ENCODE peak calls at places on chromosomes 12 and 14, in seven cellular contexts. W, I, K, U, Q, H and O are unnamed samples.

GRCh38 chr14:55265197-55265596 is 6.0 kb upstream of the FBXO34 start:
- DNase-seq in W (no peak), I (no peak), K (no peak), U (no peak), Q (no peak), H (peak; percentile 24), O (no peak)

GRCh38 chr14:101454229-101454628 is 107.1 kb upstream of the DIO3 start:
- DNase-seq in W (no peak), I (no peak), K (no peak), U (no peak), Q (no peak), H (no peak), O (no peak)

GRCh38 chr14:81169711-81170103 is 51.1 kb downstream of the GTF2A1 start:
- DNase-seq in W (no peak), I (peak; percentile 32), K (no peak), U (no peak), Q (no peak), H (no peak), O (peak; percentile 17)

GRCh38 chr14:98893675-98894074 is 378.3 kb downstream of the BCL11B start:
- DNase-seq in W (no peak), I (no peak), K (no peak), U (no peak), Q (no peak), H (no peak), O (no peak)

GRCh38 chr12:39723831-39724230 is 104.2 kb upstream of the ABCD2 start:
- DNase-seq in W (no peak), I (no peak), K (no peak), U (no peak), Q (no peak), H (no peak), O (no peak)

GRCh38 chr14:76603713-76604112 is 157.6 kb upstream of the VASH1 start:
- DNase-seq in W (no peak), I (no peak), K (no peak), U (no peak), Q (no peak), H (no peak), O (no peak)

GRCh38 chr14:54564071-54564798 is 2.7 kb upstream of the SAMD4A start:
- DNase-seq in W (peak; percentile 15), I (peak; percentile 33), K (no peak), U (no peak), Q (no peak), H (peak; percentile 36), O (peak; percentile 24)

GRCh38 chr12:3725267-3726115 is 27.4 kb downstream of the CRACR2A start:
- DNase-seq in W (no peak), I (no peak), K (no peak), U (no peak), Q (no peak), H (no peak), O (no peak)

GRCh38 chr14:64421166-64421565 is 33.0 kb downstream of the MTHFD1 start:
- DNase-seq in W (no peak), I (no peak), K (no peak), U (no peak), Q (no peak), H (no peak), O (no peak)

GRCh38 chr14:87615822-87616679 is 376.9 kb downstream of the GALC start:
- DNase-seq in W (peak; percentile 49), I (peak; percentile 38), K (peak; percentile 36), U (no peak), Q (peak; percentile 0), H (peak; percentile 44), O (peak; percentile 80)

GRCh38 chr14:102610968-102611811 is 18.7 kb downstream of the RCOR1 start:
- DNase-seq in W (no peak), I (no peak), K (no peak), U (peak; percentile 48), Q (no peak), H (no peak), O (no peak)

GRCh38 chr12:51000245-51000644 is 25.9 kb downstream of the SLC11A2 start:
- DNase-seq in W (no peak), I (no peak), K (no peak), U (no peak), Q (no peak), H (no peak), O (no peak)

GRCh38 chr12:94795520-94795919 is 145.2 kb upstream of the TMCC3 start:
- DNase-seq in W (no peak), I (no peak), K (no peak), U (no peak), Q (peak; percentile 63), H (no peak), O (no peak)

GRCh38 chr12:52992699-52993557 is 13.3 kb upstream of the EIF4B start:
- DNase-seq in W (peak; percentile 65), I (no peak), K (no peak), U (no peak), Q (peak; percentile 80), H (peak; percentile 99), O (no peak)

GRCh38 chr12:76236640-76237039 is 111.6 kb downstream of the BBS10 start:
- DNase-seq in W (no peak), I (no peak), K (no peak), U (no peak), Q (peak; percentile 58), H (peak; percentile 12), O (no peak)

GRCh38 chr12:65313704-65314317 is 35.3 kb downstream of the MSRB3 start:
- DNase-seq in W (no peak), I (no peak), K (no peak), U (no peak), Q (peak; percentile 33), H (peak; percentile 28), O (peak; percentile 49)

GRCh38 chr12:118377005-118377890 is 893 bp downstream of the SUDS3 start:
- DNase-seq in W (no peak), I (peak; percentile 23), K (no peak), U (no peak), Q (no peak), H (no peak), O (no peak)

GRCh38 chr12:13173537-13173936 is 23.0 kb upstream of the EMP1 start:
- DNase-seq in W (no peak), I (no peak), K (no peak), U (peak; percentile 80), Q (peak; percentile 72), H (no peak), O (no peak)
- TF ChIP-seq JUND in W (no peak), I (no peak), K (no peak), U (no peak), Q (peak; percentile 67), H (no peak), O (no peak)

GRCh38 chr14:66174453-66174891 is 311.7 kb upstream of the CCDC196 start:
- DNase-seq in W (no peak), I (no peak), K (no peak), U (no peak), Q (no peak), H (no peak), O (no peak)
- TF ChIP-seq JUND in W (no peak), I (no peak), K (no peak), U (no peak), Q (no peak), H (no peak), O (no peak)

DNA sequence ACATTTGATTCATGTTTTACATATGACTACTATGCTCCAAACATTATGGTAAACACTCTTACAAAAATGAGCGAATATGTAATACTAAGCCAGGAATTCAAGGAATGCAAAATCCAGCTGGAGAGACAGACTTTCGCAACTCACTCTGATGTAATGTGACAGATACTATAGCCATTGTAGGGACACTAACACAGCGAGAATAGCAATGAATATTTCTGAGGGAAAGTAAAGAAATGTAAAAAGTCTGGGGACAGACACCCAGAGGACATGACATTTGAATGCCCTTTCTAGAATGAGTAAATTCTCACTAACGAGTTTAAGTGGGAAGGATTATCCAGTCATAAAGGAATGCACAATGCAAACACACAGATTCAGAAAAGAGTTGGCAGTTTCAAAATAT is 121.9 kb downstream of the PIK3C2G start:
- DNase-seq in W (no peak), I (no peak), K (no peak), U (no peak), Q (no peak), H (peak; percentile 67), O (peak; percentile 37)
- TF ChIP-seq JUND in W (no peak), I (peak; percentile 78), K (no peak), U (no peak), Q (no peak), H (no peak), O (no peak)

DNA sequence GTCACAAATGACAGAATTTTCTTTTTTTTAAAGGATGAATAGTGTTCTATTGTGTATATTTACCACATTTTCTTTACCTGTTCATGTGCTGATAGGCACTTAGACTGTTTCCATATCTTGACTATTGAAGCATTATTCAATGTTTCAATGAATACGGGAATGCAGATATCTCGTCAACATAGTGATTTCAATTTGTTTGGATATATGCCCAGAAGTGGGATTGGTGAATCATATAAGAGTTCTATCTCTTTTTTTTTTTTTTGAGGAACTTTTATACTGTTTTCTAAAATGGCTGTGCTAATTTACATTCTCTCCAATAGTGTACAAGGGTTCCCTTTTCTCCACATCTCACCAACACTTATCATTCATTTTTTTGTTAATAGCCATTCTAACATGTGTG is 97.9 kb upstream of the FAR2 start:
- DNase-seq in W (no peak), I (no peak), K (no peak), U (no peak), Q (no peak), H (no peak), O (no peak)
- TF ChIP-seq JUND in W (no peak), I (no peak), K (no peak), U (no peak), Q (no peak), H (no peak), O (no peak)

DNA sequence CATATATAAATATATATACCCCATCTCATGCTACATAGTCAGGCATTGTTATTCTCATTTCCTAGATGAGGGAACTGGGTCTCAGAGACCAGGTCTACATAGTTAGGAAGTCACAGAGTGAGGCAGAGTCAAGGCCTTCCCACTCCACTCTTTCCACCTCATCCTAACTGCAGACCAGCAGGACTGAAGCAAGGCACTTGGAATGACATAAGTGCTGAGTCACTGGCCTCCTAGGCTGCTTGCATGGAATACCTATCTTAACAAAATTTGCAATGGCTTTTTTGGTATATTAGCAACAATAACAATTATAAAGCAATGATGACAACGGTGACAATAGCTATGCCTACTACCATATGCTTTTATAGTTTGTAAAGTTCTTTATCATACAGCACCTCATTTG is 5.4 kb upstream of the ANO4 start:
- DNase-seq in W (no peak), I (no peak), K (no peak), U (no peak), Q (no peak), H (no peak), O (no peak)
- TF ChIP-seq JUND in W (no peak), I (no peak), K (no peak), U (no peak), Q (no peak), H (no peak), O (no peak)

GRCh38 chr14:93096923-93097322 is 18.8 kb downstream of the ITPK1 start:
- DNase-seq in W (no peak), I (no peak), K (no peak), U (no peak), Q (no peak), H (no peak), O (no peak)
- TF ChIP-seq JUND in W (no peak), I (no peak), K (no peak), U (no peak), Q (no peak), H (no peak), O (no peak)

GRCh38 chr12:10968765-10969456 is 17.8 kb downstream of the TAS2R50 start:
- DNase-seq in W (no peak), I (no peak), K (no peak), U (no peak), Q (no peak), H (no peak), O (no peak)
- TF ChIP-seq JUND in W (no peak), I (no peak), K (no peak), U (no peak), Q (no peak), H (no peak), O (no peak)